ENCODE peak calls at places on chromosomes 5 and 9, in five cellular contexts. I is endodermal cell, G is heart right ventricle, O is astrocyte, V is HepG2. K is an unnamed sample. For H3K36me3, the result is how much of the 10 kb centered on the place peaks cover.

GRCh38 chr9:119114681-119115080 is 254.6 kb downstream of the BRINP1 start:
- DNase-seq in I (no peak), G (no peak), O (no peak), V (no peak), K (no peak)

GRCh38 chr5:68245325-68245724 is 29.8 kb downstream of the PIK3R1 start:
- DNase-seq in I (no peak), G (no peak), O (peak), V (no peak), K (no peak)

GRCh38 chr9:16064701-16065230 is 511.9 kb downstream of the CCDC171 start:
- DNase-seq in I (peak), G (no peak), O (no peak), V (no peak), K (no peak)

GRCh38 chr5:167844173-167844572 is 447.3 kb upstream of the WWC1 start:
- DNase-seq in I (no peak), G (no peak), O (no peak), V (no peak), K (no peak)

GRCh38 chr5:167049043-167049663 is 1242.3 kb upstream of the WWC1 start:
- DNase-seq in I (peak), G (no peak), O (peak), V (peak), K (no peak)

GRCh38 chr5:168059111-168059510 is 232.3 kb upstream of the WWC1 start:
- DNase-seq in I (no peak), G (no peak), O (no peak), V (no peak), K (no peak)

GRCh38 chr5:76690027-76690679 is 25.8 kb upstream of the F2R start:
- DNase-seq in I (no peak), G (no peak), O (no peak), V (no peak), K (no peak)

GRCh38 chr5:76363385-76364261 is 39.5 kb upstream of the IQGAP2 start:
- DNase-seq in I (no peak), G (no peak), O (no peak), V (peak), K (no peak)

GRCh38 chr9:135243201-135244190 is 156.0 kb downstream of the OLFM1 start:
- DNase-seq in I (no peak), G (peak), O (no peak), V (no peak), K (peak)

GRCh38 chr9:115524467-115525059 is 406.6 kb upstream of the TNC start:
- DNase-seq in I (peak), G (no peak), O (peak), V (peak), K (no peak)

GRCh38 chr5:128649183-128649582 is 111.1 kb upstream of the FBN2 start:
- DNase-seq in I (no peak), G (no peak), O (no peak), V (no peak), K (no peak)

GRCh38 chr5:132193165-132193694 is 34.4 kb downstream of the P4HA2 start:
- DNase-seq in I (no peak), G (no peak), O (no peak), V (no peak), K (no peak)

GRCh38 chr5:159207616-159208507 is 1.5 kb downstream of the RNF145 start:
- DNase-seq in I (peak), G (peak), O (peak), V (peak), K (peak)

GRCh38 chr5:17373406-17374110 is 124.5 kb upstream of the TAF11L2 start:
- DNase-seq in I (no peak), G (no peak), O (no peak), V (no peak), K (no peak)

GRCh38 chr5:95973793-95974325 is 12.2 kb upstream of the ELL2 start:
- DNase-seq in I (no peak), G (no peak), O (peak), V (no peak), K (no peak)

GRCh38 chr5:135036405-135036804 is 2.4 kb upstream of the PITX1 start:
- DNase-seq in I (no peak), G (no peak), O (no peak), V (no peak), K (no peak)
- H3K27ac ChIP-seq in I (no peak), G (no peak), O (no peak), V (no peak), K (no peak)

GRCh38 chr5:34504967-34505366 is 151.2 kb upstream of the RAI14 start:
- DNase-seq in I (no peak), G (no peak), O (no peak), V (no peak), K (no peak)
- H3K36me3 ChIP-seq in I (under half), G (under half), O (under half), V (under half), K (under half)

GRCh38 chr5:82882316-82882715 is 194.9 kb downstream of the TMEM167A start:
- DNase-seq in I (no peak), G (no peak), O (no peak), V (no peak), K (no peak)
- H3K4me3 ChIP-seq in I (no peak), G (no peak), O (no peak), V (no peak), K (no peak)

GRCh38 chr9:106888992-106889631 is 26.1 kb downstream of the ZNF462 start:
- DNase-seq in I (no peak), G (no peak), O (no peak), V (no peak), K (no peak)
- H3K27ac ChIP-seq in I (peak), G (no peak), O (no peak), V (no peak), K (no peak)

DNA sequence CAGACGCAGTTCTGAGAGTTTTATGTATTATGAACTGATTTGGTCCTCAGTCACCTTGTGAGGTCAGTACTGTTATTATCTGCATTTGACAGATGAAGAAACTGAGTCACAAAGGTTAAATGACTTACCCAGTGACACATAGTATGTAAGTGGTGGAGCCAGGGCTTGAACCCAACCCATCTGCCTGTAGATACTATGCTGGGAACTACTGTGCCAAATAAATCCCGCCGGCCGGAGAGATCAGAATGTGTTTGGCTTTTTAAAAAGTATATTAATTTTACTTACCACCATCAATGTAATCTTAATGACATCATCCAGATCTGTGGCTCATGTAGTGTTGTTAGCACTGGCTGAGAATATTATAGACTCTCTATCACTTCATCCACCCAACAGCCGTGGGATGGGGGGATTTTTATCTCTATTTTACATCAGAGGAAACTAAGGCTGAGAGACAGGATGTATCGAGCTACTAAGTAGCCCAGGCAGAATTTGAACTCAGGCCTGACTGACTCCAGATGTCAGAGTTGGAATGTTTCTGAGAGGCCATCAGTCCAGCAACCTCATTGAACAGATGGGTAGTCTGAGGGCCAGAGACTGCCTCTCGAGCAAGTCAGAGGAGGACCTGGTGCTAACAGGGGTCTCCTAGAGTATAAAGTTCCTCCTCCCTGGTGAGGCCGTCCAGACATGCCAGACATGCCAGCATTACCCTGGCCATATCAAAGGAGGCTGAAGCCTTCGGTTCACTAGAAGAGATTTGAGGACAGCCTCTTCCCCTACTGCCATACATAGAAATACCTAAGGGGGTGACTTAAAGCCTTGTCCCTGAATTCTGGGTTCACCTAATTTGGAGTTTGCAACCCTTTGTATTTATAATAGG is 81.0 kb downstream of the ZNF618 start:
- DNase-seq in I (peak), G (no peak), O (peak), V (no peak), K (no peak)
- H3K36me3 ChIP-seq in I (under half), G (under half), O (under half), V (under half), K (under half)

DNA sequence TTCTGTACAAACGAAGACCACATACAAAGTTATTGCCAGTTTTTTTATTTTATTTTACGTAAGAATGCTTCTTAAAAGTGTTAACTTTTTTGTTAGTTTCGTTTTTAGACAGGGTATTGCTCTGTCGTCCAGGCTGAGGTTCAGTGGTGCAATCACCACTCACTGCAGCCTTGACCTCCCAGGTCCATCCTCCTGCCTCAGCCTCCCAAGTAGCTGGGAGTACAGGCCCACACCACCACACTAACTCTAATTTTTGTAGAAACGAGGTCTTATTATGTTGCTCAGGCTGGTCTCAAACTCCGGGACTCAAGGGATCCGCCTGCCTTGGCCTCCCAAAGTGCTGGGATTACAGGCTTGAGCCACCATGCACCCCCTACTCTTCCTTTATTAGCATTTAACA is 2.3 kb upstream of the DNAJA1 start:
- DNase-seq in I (no peak), G (no peak), O (no peak), V (no peak), K (no peak)
- H3K4me3 ChIP-seq in I (peak), G (no peak), O (no peak), V (no peak), K (no peak)

GRCh38 chr5:158120760-158121159 is 261.8 kb upstream of the CLINT1 start:
- DNase-seq in I (no peak), G (no peak), O (peak), V (no peak), K (no peak)

GRCh38 chr5:158124606-158125316 is 265.8 kb upstream of the CLINT1 start:
- DNase-seq in I (no peak), G (no peak), O (no peak), V (no peak), K (no peak)

GRCh38 chr5:158121678-158122077 is 262.7 kb upstream of the CLINT1 start:
- DNase-seq in I (no peak), G (no peak), O (no peak), V (no peak), K (no peak)

GRCh38 chr5:158126442-158127399 is 267.8 kb upstream of the CLINT1 start:
- DNase-seq in I (no peak), G (no peak), O (no peak), V (no peak), K (no peak)

DNA sequence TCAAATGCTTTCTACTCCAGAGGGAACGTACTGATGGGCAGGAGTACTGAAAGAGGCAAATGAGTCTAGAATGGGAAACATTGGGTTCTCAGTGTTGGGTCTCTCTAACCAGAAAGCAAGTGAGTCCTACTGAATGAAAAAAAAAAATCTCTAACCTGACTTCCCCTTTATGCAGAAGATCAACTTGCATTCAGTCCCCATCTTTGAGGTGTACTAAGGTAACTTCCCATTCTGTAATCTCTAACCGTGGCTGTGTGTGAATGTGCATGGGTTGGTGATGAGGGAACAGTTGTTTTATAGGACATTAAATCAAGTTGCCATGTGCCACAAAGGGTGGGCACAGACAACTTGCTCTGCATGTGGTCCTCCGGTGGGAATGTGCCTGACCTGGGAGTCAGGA is 264.6 kb upstream of the CLINT1 start:
- DNase-seq in I (no peak), G (no peak), O (no peak), V (no peak), K (no peak)
- H3K27ac ChIP-seq in I (no peak), G (no peak), O (no peak), V (no peak), K (no peak)

DNA sequence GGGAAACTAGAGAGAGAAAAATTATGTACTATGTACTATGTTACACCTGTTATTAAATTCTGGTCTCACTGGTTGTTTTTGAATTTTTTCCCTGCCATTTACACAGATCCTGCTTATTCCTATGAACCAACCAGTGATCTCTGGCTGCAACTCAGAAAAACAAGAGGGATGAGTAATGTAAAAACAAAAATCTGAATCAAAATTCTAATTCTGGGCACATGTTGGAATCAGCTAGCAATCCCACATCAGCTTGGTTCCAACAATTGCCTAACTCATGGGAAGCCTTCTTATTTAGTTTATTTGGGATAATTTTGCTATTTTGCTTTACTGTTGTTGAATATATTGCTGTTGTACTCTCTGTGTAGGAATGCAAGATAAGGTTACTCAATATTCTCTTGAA is 78.3 kb downstream of the PLK2 start:
- DNase-seq in I (no peak), G (no peak), O (no peak), V (no peak), K (no peak)
- H3K36me3 ChIP-seq in I (under half), G (under half), O (under half), V (under half), K (under half)

K was measured in aorta.